ENCODE peak calls at places on chromosomes 12 and 14, in six cellular contexts. F is posterior cingulate gyrus, B is hepatic stellate cell, U is posterior vena cava, O is HepG2, R is T-helper 1 cell. L is an unnamed sample.
A peak's percentile ranks its signal among the peaks of the same experiment; 100 is the strongest.

GRCh38 chr14:20632831-20633771 is 8.4 kb downstream of the OR6S1 start:
- DNase-seq in F (no peak), B (peak; percentile 69), U (peak; percentile 84), O (peak; percentile 93), R (no peak), L (no peak)

GRCh38 chr12:51323966-51324895 is at the start of gene BIN2:
- DNase-seq in F (no peak), B (no peak), U (peak; percentile 91), O (no peak), R (peak; percentile 43), L (no peak)

GRCh38 chr12:60106207-60106606 is 510.4 kb downstream of the SLC16A7 start:
- DNase-seq in F (no peak), B (no peak), U (no peak), O (no peak), R (no peak), L (no peak)

GRCh38 chr12:49547090-49547690 is 8.4 kb downstream of the KCNH3 start:
- DNase-seq in F (no peak), B (no peak), U (peak; percentile 53), O (no peak), R (no peak), L (no peak)

GRCh38 chr14:52055215-52055614 is 13.6 kb downstream of the NID2 start:
- DNase-seq in F (no peak), B (no peak), U (no peak), O (no peak), R (no peak), L (no peak)

GRCh38 chr12:116123511-116124258 is 153.8 kb downstream of the MED13L start:
- DNase-seq in F (no peak), B (peak; percentile 21), U (no peak), O (no peak), R (no peak), L (no peak)

GRCh38 chr12:15474766-15475165 is 152.5 kb downstream of the PTPRO start:
- DNase-seq in F (no peak), B (no peak), U (no peak), O (no peak), R (no peak), L (no peak)

GRCh38 chr14:69695664-69696527 is 71.0 kb upstream of the SRSF5 start:
- DNase-seq in F (no peak), B (no peak), U (peak; percentile 73), O (no peak), R (no peak), L (no peak)

GRCh38 chr12:115108129-115109100 is 424.4 kb upstream of the TBX3 start:
- DNase-seq in F (no peak), B (no peak), U (no peak), O (no peak), R (no peak), L (no peak)

GRCh38 chr12:124030510-124030909 is 57.5 kb downstream of the ZNF664 start:
- DNase-seq in F (no peak), B (peak; percentile 97), U (no peak), O (no peak), R (no peak), L (no peak)

GRCh38 chr12:95102916-95103671 is 29.7 kb upstream of the NR2C1 start:
- DNase-seq in F (no peak), B (peak; percentile 27), U (no peak), O (peak; percentile 18), R (no peak), L (no peak)

L was measured in esophagus muscularis mucosa.